ENCODE peak calls at places on chromosomes 13 and 19, in six cellular contexts. One of them, this sample, is unnamed.

GRCh38 chr13:36850790-36851438 is 31.9 kb downstream of the RFXAP start:
- DNase-seq in HepG2: peak
- DNase-seq in SK-N-SH: peak
- DNase-seq in HCT116: no peak
- DNase-seq in K562: no peak
- DNase-seq in H1: peak
- DNase-seq in this sample: peak

GRCh38 chr19:38369584-38369983 is 4.8 kb upstream of the PSMD8 start:
- DNase-seq in H1: no peak
- DNase-seq in K562: no peak
- DNase-seq in SK-N-SH: no peak
- DNase-seq in HCT116: no peak
- DNase-seq in HepG2: no peak
- DNase-seq in this sample: no peak

GRCh38 chr19:41426952-41427646 is at the start of gene B3GNT8:
- DNase-seq in K562: peak
- DNase-seq in H1: peak
- DNase-seq in SK-N-SH: peak
- DNase-seq in HepG2: peak
- DNase-seq in HCT116: no peak
- DNase-seq in this sample: no peak

GRCh38 chr19:850221-850978 is 1.7 kb upstream of the ELANE start:
- DNase-seq in SK-N-SH: peak
- DNase-seq in K562: peak
- DNase-seq in HepG2: no peak
- DNase-seq in H1: no peak
- DNase-seq in HCT116: no peak
- DNase-seq in this sample: peak

GRCh38 chr19:38213911-38214625 is 10.0 kb downstream of the DPF1 start:
- DNase-seq in HepG2: no peak
- DNase-seq in SK-N-SH: no peak
- DNase-seq in HCT116: no peak
- DNase-seq in H1: no peak
- DNase-seq in K562: no peak
- DNase-seq in this sample: no peak

GRCh38 chr13:51453959-51454703 is 1.3 kb upstream of the INTS6 start:
- DNase-seq in H1: no peak
- DNase-seq in K562: peak
- DNase-seq in HepG2: no peak
- DNase-seq in SK-N-SH: peak
- DNase-seq in HCT116: no peak
- DNase-seq in this sample: peak

GRCh38 chr13:50924025-50924424 is 14.4 kb downstream of the RNASEH2B start:
- DNase-seq in HepG2: no peak
- DNase-seq in SK-N-SH: no peak
- DNase-seq in H1: no peak
- DNase-seq in K562: no peak
- DNase-seq in HCT116: no peak
- DNase-seq in this sample: no peak

GRCh38 chr19:5041168-5042038 is 72.5 kb downstream of the KDM4B start:
- DNase-seq in K562: no peak
- DNase-seq in HepG2: no peak
- DNase-seq in SK-N-SH: no peak
- DNase-seq in H1: no peak
- DNase-seq in HCT116: no peak
- DNase-seq in this sample: no peak

GRCh38 chr13:52393572-52394357 is 12.2 kb downstream of the THSD1 start:
- DNase-seq in HepG2: no peak
- DNase-seq in H1: no peak
- DNase-seq in SK-N-SH: no peak
- DNase-seq in K562: no peak
- DNase-seq in HCT116: no peak
- DNase-seq in this sample: no peak

GRCh38 chr13:33868343-33868994 is 50.5 kb downstream of the RFC3 start:
- DNase-seq in HCT116: no peak
- DNase-seq in K562: no peak
- DNase-seq in SK-N-SH: no peak
- DNase-seq in HepG2: no peak
- DNase-seq in H1: no peak
- DNase-seq in this sample: no peak

GRCh38 chr13:51942189-51942588 is 69.1 kb downstream of the ATP7B start:
- DNase-seq in HCT116: peak
- DNase-seq in SK-N-SH: no peak
- DNase-seq in K562: no peak
- DNase-seq in HepG2: no peak
- DNase-seq in H1: no peak
- DNase-seq in this sample: no peak

GRCh38 chr13:67139551-67139950 is 90.6 kb downstream of the PCDH9 start:
- DNase-seq in HCT116: no peak
- DNase-seq in K562: no peak
- DNase-seq in SK-N-SH: no peak
- DNase-seq in HepG2: no peak
- DNase-seq in H1: no peak
- DNase-seq in this sample: no peak

GRCh38 chr19:38387550-38388309 is at the start of gene GGN:
- DNase-seq in HCT116: peak
- DNase-seq in SK-N-SH: peak
- DNase-seq in K562: peak
- DNase-seq in HepG2: peak
- DNase-seq in H1: peak
- DNase-seq in this sample: peak

GRCh38 chr19:43623889-43624670 is 4.7 kb upstream of the ZNF428 start:
- DNase-seq in H1: peak
- DNase-seq in HCT116: peak
- DNase-seq in HepG2: no peak
- DNase-seq in SK-N-SH: peak
- DNase-seq in K562: peak
- DNase-seq in this sample: no peak

GRCh38 chr13:100517135-100517534 is 71.5 kb downstream of the GGACT start:
- DNase-seq in SK-N-SH: no peak
- DNase-seq in HepG2: peak
- DNase-seq in K562: no peak
- DNase-seq in HCT116: no peak
- DNase-seq in H1: no peak
- DNase-seq in this sample: no peak

GRCh38 chr19:45865269-45865948 is 1.3 kb downstream of the FOXA3 start:
- DNase-seq in HCT116: no peak
- DNase-seq in SK-N-SH: no peak
- DNase-seq in HepG2: no peak
- DNase-seq in H1: peak
- DNase-seq in K562: no peak
- DNase-seq in this sample: no peak

GRCh38 chr13:45055902-45056648 is 64.2 kb upstream of the GTF2F2 start:
- DNase-seq in SK-N-SH: no peak
- DNase-seq in HepG2: no peak
- DNase-seq in K562: peak
- DNase-seq in H1: no peak
- DNase-seq in HCT116: peak
- DNase-seq in this sample: no peak
- TF ChIP-seq JUND in SK-N-SH: no peak
- TF ChIP-seq JUND in HepG2: no peak
- TF ChIP-seq JUND in K562: no peak
- TF ChIP-seq JUND in H1: no peak
- TF ChIP-seq JUND in HCT116: no peak
- TF ChIP-seq JUND in this sample: no peak

GRCh38 chr13:97224544-97225324 is 2.6 kb downstream of the MBNL2 start:
- DNase-seq in SK-N-SH: no peak
- DNase-seq in K562: peak
- DNase-seq in HepG2: peak
- DNase-seq in HCT116: no peak
- DNase-seq in H1: no peak
- DNase-seq in this sample: peak
- TF ChIP-seq JUND in SK-N-SH: no peak
- TF ChIP-seq JUND in K562: no peak
- TF ChIP-seq JUND in HepG2: no peak
- TF ChIP-seq JUND in HCT116: no peak
- TF ChIP-seq JUND in H1: no peak
- TF ChIP-seq JUND in this sample: no peak

GRCh38 chr13:24165746-24166145 is 5.2 kb downstream of the SPATA13 start:
- DNase-seq in HCT116: no peak
- DNase-seq in HepG2: no peak
- DNase-seq in SK-N-SH: no peak
- DNase-seq in H1: no peak
- DNase-seq in K562: no peak
- DNase-seq in this sample: no peak
- TF ChIP-seq JUND in HCT116: no peak
- TF ChIP-seq JUND in HepG2: no peak
- TF ChIP-seq JUND in SK-N-SH: no peak
- TF ChIP-seq JUND in H1: no peak
- TF ChIP-seq JUND in K562: no peak
- TF ChIP-seq JUND in this sample: no peak

DNA sequence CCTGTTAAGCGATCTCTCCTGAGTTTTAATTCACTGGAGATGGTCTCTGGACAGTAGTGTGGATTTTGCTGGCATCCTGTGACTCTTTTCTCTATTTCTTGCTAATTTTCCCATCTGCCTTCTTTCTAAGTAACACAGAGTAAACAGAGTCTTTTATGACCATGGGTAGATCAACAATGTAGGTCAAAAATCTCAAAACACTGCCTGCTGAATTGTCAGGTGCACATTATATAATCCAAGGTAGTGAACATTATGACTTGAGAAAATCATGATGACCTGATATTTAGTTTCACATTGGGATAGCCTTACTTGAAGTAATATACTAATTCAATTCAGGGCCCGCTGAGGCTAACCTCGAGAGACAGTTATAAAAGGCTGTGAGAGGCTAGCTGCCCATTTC is 180.7 kb downstream of the TDRD3 start:
- DNase-seq in H1: no peak
- DNase-seq in HCT116: no peak
- DNase-seq in HepG2: no peak
- DNase-seq in SK-N-SH: no peak
- DNase-seq in K562: no peak
- DNase-seq in this sample: no peak
- TF ChIP-seq JUND in H1: no peak
- TF ChIP-seq JUND in HCT116: no peak
- TF ChIP-seq JUND in HepG2: no peak
- TF ChIP-seq JUND in SK-N-SH: no peak
- TF ChIP-seq JUND in K562: no peak
- TF ChIP-seq JUND in this sample: no peak

GRCh38 chr13:103835052-103835451 is 768.8 kb upstream of the SLC10A2 start:
- DNase-seq in H1: no peak
- DNase-seq in SK-N-SH: no peak
- DNase-seq in K562: no peak
- DNase-seq in HCT116: no peak
- DNase-seq in HepG2: no peak
- DNase-seq in this sample: no peak

DNA sequence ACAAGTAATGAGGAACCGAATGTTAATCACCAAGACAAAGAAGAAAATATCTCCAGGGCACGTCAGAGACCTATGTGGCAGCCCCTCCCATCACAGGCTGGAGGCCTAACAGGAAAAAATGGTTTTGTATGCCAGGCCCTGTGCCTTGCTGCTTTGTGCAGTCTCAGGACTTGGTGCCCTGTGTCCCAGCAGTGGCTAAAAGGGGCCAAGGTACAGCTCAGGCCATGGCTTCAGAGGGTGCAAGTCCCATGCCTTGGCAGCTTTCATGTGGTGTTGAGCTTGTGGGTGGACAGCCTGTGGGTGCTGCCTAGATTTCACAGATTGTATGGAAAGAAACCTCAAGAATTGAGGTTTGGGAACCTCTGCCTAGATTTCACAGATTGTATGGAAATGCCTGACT is 767.2 kb upstream of the SLC10A2 start:
- DNase-seq in SK-N-SH: no peak
- DNase-seq in H1: no peak
- DNase-seq in K562: no peak
- DNase-seq in HCT116: no peak
- DNase-seq in HepG2: no peak
- DNase-seq in this sample: no peak
- TF ChIP-seq JUND in SK-N-SH: no peak
- TF ChIP-seq JUND in H1: no peak
- TF ChIP-seq JUND in K562: no peak
- TF ChIP-seq JUND in HCT116: no peak
- TF ChIP-seq JUND in HepG2: no peak
- TF ChIP-seq JUND in this sample: no peak

This sample was measured in T47D.